ENCODE peak calls at places on chromosomes 11 and 22, in five cellular contexts. H is GM12878, I is HCT116, E is endothelial cell of umbilical vein, M is HepG2. A is an unnamed sample.
A peak's percentile ranks its signal among the peaks of the same experiment; 100 is the strongest.

GRCh38 chr22:42338502-42338901 is 68.0 kb upstream of the TCF20 start:
- DNase-seq in H (no peak), I (no peak), E (no peak), M (no peak), A (no peak)

GRCh38 chr22:37266581-37267127 is 15.7 kb upstream of the CYTH4 start:
- DNase-seq in H (no peak), I (no peak), E (no peak), M (no peak), A (no peak)

GRCh38 chr11:8281266-8281665 is 17.6 kb upstream of the LMO1 start:
- DNase-seq in H (no peak), I (no peak), E (no peak), M (no peak), A (peak; percentile 20)

GRCh38 chr11:48341466-48341865 is 16.7 kb downstream of the OR4C3 start:
- DNase-seq in H (no peak), I (no peak), E (no peak), M (no peak), A (no peak)

GRCh38 chr11:131787119-131787518 is 416.7 kb downstream of the NTM start:
- DNase-seq in H (no peak), I (no peak), E (no peak), M (no peak), A (no peak)

GRCh38 chr11:73647459-73648100 is 1.2 kb downstream of the PLEKHB1 start:
- DNase-seq in H (peak; percentile 40), I (peak; percentile 86), E (peak; percentile 84), M (peak; percentile 90), A (peak; percentile 95)

GRCh38 chr11:70423523-70424505 is 25.5 kb downstream of the CTTN start:
- DNase-seq in H (peak; percentile 44), I (no peak), E (no peak), M (peak; percentile 50), A (no peak)

GRCh38 chr11:5043385-5043784 is 2.9 kb upstream of the OR52J3 start:
- DNase-seq in H (no peak), I (no peak), E (no peak), M (no peak), A (no peak)

GRCh38 chr22:45064313-45065268 is 54.8 kb upstream of the PHF21B start:
- DNase-seq in H (peak; percentile 7), I (no peak), E (no peak), M (no peak), A (no peak)

GRCh38 chr11:16000065-16000464 is 356.3 kb downstream of the SOX6 start:
- DNase-seq in H (no peak), I (no peak), E (peak; percentile 26), M (no peak), A (no peak)

GRCh38 chr11:78595431-78596130 is 20.9 kb upstream of the NARS2 start:
- DNase-seq in H (no peak), I (no peak), E (no peak), M (no peak), A (no peak)

GRCh38 chr11:56990702-56991101 is 2.0 kb downstream of the OR5AK2 start:
- DNase-seq in H (no peak), I (no peak), E (no peak), M (no peak), A (no peak)

GRCh38 chr11:17164361-17165246 is 43.2 kb downstream of the PIK3C2A start:
- DNase-seq in H (no peak), I (no peak), E (peak; percentile 31), M (peak; percentile 53), A (no peak)

GRCh38 chr22:35489225-35489624 is 51.4 kb upstream of the RASD2 start:
- DNase-seq in H (no peak), I (no peak), E (no peak), M (no peak), A (peak; percentile 60)

GRCh38 chr11:48018561-48019229 is 38.3 kb downstream of the PTPRJ start:
- DNase-seq in H (no peak), I (no peak), E (peak; percentile 15), M (no peak), A (no peak)

GRCh38 chr11:74366576-74366975 is 31.7 kb downstream of the PGM2L1 start:
- DNase-seq in H (no peak), I (no peak), E (peak; percentile 56), M (no peak), A (no peak)

GRCh38 chr22:39255449-39256185 is 10.8 kb upstream of the PDGFB start:
- DNase-seq in H (no peak), I (no peak), E (no peak), M (no peak), A (no peak)

GRCh38 chr11:47187723-47188122 is 1.5 kb upstream of the PACSIN3 start:
- DNase-seq in H (no peak), I (no peak), E (no peak), M (no peak), A (no peak)

GRCh38 chr11:11806586-11806985 is 35.2 kb upstream of the USP47 start:
- DNase-seq in H (no peak), I (no peak), E (no peak), M (no peak), A (no peak)

GRCh38 chr11:66875376-66875775 is 18.5 kb downstream of the LRFN4 start:
- DNase-seq in H (no peak), I (no peak), E (no peak), M (no peak), A (no peak)

GRCh38 chr22:24819487-24819886 is 13.5 kb downstream of the SGSM1 start:
- DNase-seq in H (no peak), I (no peak), E (no peak), M (no peak), A (no peak)

GRCh38 chr11:19955660-19956059 is 204.6 kb downstream of the DBX1 start:
- DNase-seq in H (no peak), I (no peak), E (no peak), M (no peak), A (no peak)

GRCh38 chr11:70716986-70717775 is 318.9 kb downstream of the CTTN start:
- DNase-seq in H (no peak), I (no peak), E (no peak), M (no peak), A (no peak)

GRCh38 chr11:46295312-46295995 is 18.0 kb downstream of the CREB3L1 start:
- DNase-seq in H (no peak), I (no peak), E (peak; percentile 76), M (peak; percentile 27), A (peak; percentile 91)

GRCh38 chr22:31726692-31727091 is 23.2 kb downstream of the PRR14L start:
- DNase-seq in H (no peak), I (no peak), E (no peak), M (no peak), A (no peak)

GRCh38 chr22:19565921-19566598 is 41.9 kb upstream of the CLDN5 start:
- DNase-seq in H (no peak), I (no peak), E (peak; percentile 98), M (no peak), A (peak; percentile 20)

GRCh38 chr11:73393479-73394415 is 17.5 kb downstream of the RELT start:
- DNase-seq in H (no peak), I (peak; percentile 41), E (peak; percentile 73), M (peak; percentile 65), A (peak; percentile 83)

GRCh38 chr22:46351131-46351735 is 15.7 kb downstream of the TRMU start:
- DNase-seq in H (no peak), I (no peak), E (no peak), M (no peak), A (no peak)

GRCh38 chr11:85827768-85828639 is 17.1 kb upstream of the SYTL2 start:
- DNase-seq in H (no peak), I (peak; percentile 77), E (peak; percentile 75), M (no peak), A (no peak)

GRCh38 chr11:124900464-124900863 is 2.8 kb upstream of the ROBO4 start:
- DNase-seq in H (no peak), I (peak; percentile 23), E (peak; percentile 75), M (peak; percentile 25), A (peak; percentile 71)

GRCh38 chr11:107385361-107385982 is 72.2 kb downstream of the CWF19L2 start:
- DNase-seq in H (no peak), I (peak; percentile 29), E (no peak), M (peak; percentile 88), A (no peak)

GRCh38 chr22:47337161-47337621 is 574.7 kb downstream of the TBC1D22A start:
- DNase-seq in H (no peak), I (peak; percentile 76), E (peak; percentile 18), M (peak; percentile 39), A (no peak)

GRCh38 chr11:76329084-76329648 is 51.8 kb downstream of the THAP12 start:
- DNase-seq in H (no peak), I (peak; percentile 3), E (no peak), M (peak; percentile 90), A (no peak)

GRCh38 chr22:50269573-50270301 is 443 bp downstream of the MAPK11 start:
- DNase-seq in H (no peak), I (no peak), E (peak; percentile 51), M (no peak), A (no peak)

DNA sequence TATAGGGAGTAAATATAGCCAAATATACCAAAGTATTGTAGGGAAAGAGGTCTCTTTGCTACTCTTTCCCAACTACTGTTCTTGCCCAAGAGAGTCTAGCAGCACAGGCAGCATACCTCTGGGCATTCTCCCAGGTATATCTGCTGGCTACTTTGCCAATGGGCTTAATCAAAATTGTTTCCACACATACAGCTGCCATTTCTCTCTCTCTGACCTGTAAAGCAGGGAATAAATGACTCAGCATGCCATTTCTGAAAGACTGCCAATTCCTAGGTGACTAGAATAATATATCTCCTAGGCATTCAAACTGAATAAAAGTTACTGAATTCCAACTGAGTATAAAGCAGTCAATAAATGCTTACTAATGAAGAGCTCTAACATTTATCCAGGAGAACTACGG is 44.6 kb downstream of the RDX start:
- DNase-seq in H (no peak), I (peak; percentile 73), E (peak; percentile 90), M (no peak), A (no peak)
- H3K36me3 ChIP-seq in H (peaks cover 11% of the 10 kb centered on the region), I (peaks cover 15% of the 10 kb centered on the region), E (peaks cover 8% of the 10 kb centered on the region), M (peaks cover 2% of the 10 kb centered on the region), A (no peaks in the 10 kb centered on the region)

DNA sequence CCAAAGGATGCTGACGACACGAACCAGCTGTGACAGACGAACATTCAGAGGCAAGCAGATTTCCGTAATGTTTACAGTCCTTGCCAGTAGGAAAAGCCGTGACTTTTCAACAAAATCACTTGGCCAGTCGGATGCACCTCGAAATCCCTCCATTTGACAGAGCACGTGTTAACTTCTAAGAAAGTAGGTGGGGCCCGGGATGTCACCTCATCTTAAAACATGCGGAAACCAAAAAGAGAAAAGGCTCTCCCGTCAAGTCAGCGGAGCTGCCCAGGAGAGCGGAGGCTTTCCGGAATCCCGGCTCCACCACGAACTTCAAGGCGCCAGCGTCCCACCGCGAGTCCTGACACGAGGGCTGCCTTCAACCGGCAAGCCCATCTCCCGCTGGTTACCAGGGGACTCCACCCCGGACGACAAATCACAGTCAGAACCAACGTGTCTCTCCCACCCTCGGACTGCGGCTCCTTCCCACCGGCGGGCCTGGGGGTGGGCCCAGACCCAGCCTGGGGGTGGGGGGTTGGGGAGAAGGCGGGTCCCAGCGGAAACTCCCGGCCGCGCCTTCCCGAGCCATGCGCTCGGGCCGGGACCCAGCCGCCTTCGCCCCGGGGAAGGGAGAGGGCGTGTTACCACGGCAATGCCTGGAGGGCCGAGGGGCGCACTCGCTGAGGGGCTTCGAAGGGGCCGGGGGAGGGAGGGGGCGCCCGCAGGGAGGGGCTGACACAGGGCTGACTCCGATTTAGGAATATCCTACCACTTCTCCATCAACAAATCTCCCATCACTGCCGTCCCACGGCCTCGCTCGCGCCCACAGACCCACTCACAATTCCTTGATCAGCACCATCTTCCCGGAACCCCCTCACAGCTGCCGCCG is 470 bp downstream of the PITPNB start:
- DNase-seq in H (no peak), I (no peak), E (peak; percentile 63), M (peak; percentile 13), A (peak; percentile 78)
- TF ChIP-seq POLR2AphosphoS5 in H (peak; percentile 72), I (no peak), E (no peak), M (no peak), A (no peak)

GRCh38 chr11:72308226-72309073 is 64.5 kb upstream of the PHOX2A start:
- DNase-seq in H (no peak), I (no peak), E (peak; percentile 15), M (no peak), A (no peak)
- H3K36me3 ChIP-seq in H (peaks cover 4% of the 10 kb centered on the region), I (peaks cover 14% of the 10 kb centered on the region), E (peaks cover 5% of the 10 kb centered on the region), M (peaks cover 8% of the 10 kb centered on the region), A (no peaks in the 10 kb centered on the region)

GRCh38 chr11:28566643-28567042 is 458.5 kb downstream of the METTL15 start:
- DNase-seq in H (no peak), I (peak; percentile 52), E (peak; percentile 92), M (no peak), A (peak; percentile 72)
- TF ChIP-seq POLR2AphosphoS5 in H (no peak), I (no peak), E (no peak), M (no peak), A (peak; percentile 36)

A was measured in sigmoid colon.